ENCODE peak calls at places on chromosomes 6 and 20, in nine cellular contexts. One of them, this sample, is unnamed.

GRCh38 chr6:73471686-73472290 is 10.3 kb downstream of the MTO1 start:
- DNase-seq in transverse colon: no peak
- DNase-seq in tibial nerve: no peak
- DNase-seq in astrocyte of the spinal cord: no peak
- DNase-seq in cardiac fibroblast: no peak
- DNase-seq in astrocyte of the cerebellum: no peak
- DNase-seq in heart right ventricle: no peak
- DNase-seq in epithelial cell of proximal tubule: no peak
- DNase-seq in fibroblast of lung: no peak
- DNase-seq in this sample: no peak

GRCh38 chr6:113530769-113531168 is 326.4 kb upstream of the MARCKS start:
- DNase-seq in transverse colon: no peak
- DNase-seq in tibial nerve: no peak
- DNase-seq in astrocyte of the spinal cord: peak; percentile 82
- DNase-seq in cardiac fibroblast: peak; percentile 87
- DNase-seq in astrocyte of the cerebellum: peak; percentile 18
- DNase-seq in heart right ventricle: no peak
- DNase-seq in epithelial cell of proximal tubule: peak; percentile 13
- DNase-seq in fibroblast of lung: peak; percentile 69
- DNase-seq in this sample: peak; percentile 92

GRCh38 chr6:85323435-85324040 is 126.3 kb upstream of the NT5E start:
- DNase-seq in transverse colon: peak; percentile 80
- DNase-seq in tibial nerve: peak; percentile 79
- DNase-seq in astrocyte of the spinal cord: peak; percentile 85
- DNase-seq in cardiac fibroblast: peak; percentile 87
- DNase-seq in astrocyte of the cerebellum: peak; percentile 60
- DNase-seq in heart right ventricle: peak; percentile 49
- DNase-seq in epithelial cell of proximal tubule: peak; percentile 25
- DNase-seq in fibroblast of lung: peak; percentile 83
- DNase-seq in this sample: peak; percentile 86

GRCh38 chr6:13400772-13401171 is 72.4 kb upstream of the TBC1D7 start:
- DNase-seq in transverse colon: no peak
- DNase-seq in tibial nerve: no peak
- DNase-seq in astrocyte of the spinal cord: no peak
- DNase-seq in cardiac fibroblast: no peak
- DNase-seq in astrocyte of the cerebellum: no peak
- DNase-seq in heart right ventricle: no peak
- DNase-seq in epithelial cell of proximal tubule: no peak
- DNase-seq in fibroblast of lung: no peak
- DNase-seq in this sample: no peak

GRCh38 chr6:74073429-74073828 is 377.4 kb downstream of the CD109 start:
- DNase-seq in transverse colon: no peak
- DNase-seq in tibial nerve: no peak
- DNase-seq in astrocyte of the spinal cord: peak; percentile 47
- DNase-seq in cardiac fibroblast: peak; percentile 54
- DNase-seq in astrocyte of the cerebellum: no peak
- DNase-seq in heart right ventricle: no peak
- DNase-seq in epithelial cell of proximal tubule: no peak
- DNase-seq in fibroblast of lung: peak; percentile 60
- DNase-seq in this sample: peak; percentile 88

GRCh38 chr20:1423625-1424106 is 30.8 kb upstream of the FKBP1A start:
- DNase-seq in transverse colon: peak; percentile 65
- DNase-seq in tibial nerve: no peak
- DNase-seq in astrocyte of the spinal cord: peak; percentile 80
- DNase-seq in cardiac fibroblast: peak; percentile 78
- DNase-seq in astrocyte of the cerebellum: peak; percentile 53
- DNase-seq in heart right ventricle: no peak
- DNase-seq in epithelial cell of proximal tubule: no peak
- DNase-seq in fibroblast of lung: peak; percentile 79
- DNase-seq in this sample: peak; percentile 84

GRCh38 chr6:84512396-84512795 is 252.0 kb downstream of the TBX18 start:
- DNase-seq in transverse colon: no peak
- DNase-seq in tibial nerve: no peak
- DNase-seq in astrocyte of the spinal cord: no peak
- DNase-seq in cardiac fibroblast: no peak
- DNase-seq in astrocyte of the cerebellum: no peak
- DNase-seq in heart right ventricle: no peak
- DNase-seq in epithelial cell of proximal tubule: no peak
- DNase-seq in fibroblast of lung: peak; percentile 74
- DNase-seq in this sample: no peak

GRCh38 chr20:53495357-53495756 is 98.3 kb downstream of the ZNF217 start:
- DNase-seq in transverse colon: no peak
- DNase-seq in tibial nerve: no peak
- DNase-seq in astrocyte of the spinal cord: no peak
- DNase-seq in cardiac fibroblast: no peak
- DNase-seq in astrocyte of the cerebellum: no peak
- DNase-seq in heart right ventricle: no peak
- DNase-seq in epithelial cell of proximal tubule: no peak
- DNase-seq in fibroblast of lung: no peak
- DNase-seq in this sample: no peak

GRCh38 chr6:36098920-36099647 is 31.2 kb upstream of the MAPK13 start:
- DNase-seq in transverse colon: no peak
- DNase-seq in tibial nerve: no peak
- DNase-seq in astrocyte of the spinal cord: no peak
- DNase-seq in cardiac fibroblast: peak; percentile 22
- DNase-seq in astrocyte of the cerebellum: no peak
- DNase-seq in heart right ventricle: no peak
- DNase-seq in epithelial cell of proximal tubule: no peak
- DNase-seq in fibroblast of lung: no peak
- DNase-seq in this sample: no peak

GRCh38 chr20:6430381-6430780 is 307.6 kb upstream of the FERMT1 start:
- DNase-seq in transverse colon: no peak
- DNase-seq in tibial nerve: no peak
- DNase-seq in astrocyte of the spinal cord: no peak
- DNase-seq in cardiac fibroblast: no peak
- DNase-seq in astrocyte of the cerebellum: no peak
- DNase-seq in heart right ventricle: no peak
- DNase-seq in epithelial cell of proximal tubule: no peak
- DNase-seq in fibroblast of lung: no peak
- DNase-seq in this sample: no peak

GRCh38 chr6:26304213-26305096 is 60.5 kb upstream of the BTN3A2 start:
- DNase-seq in transverse colon: peak; percentile 32
- DNase-seq in tibial nerve: no peak
- DNase-seq in astrocyte of the spinal cord: peak; percentile 69
- DNase-seq in cardiac fibroblast: peak; percentile 90
- DNase-seq in astrocyte of the cerebellum: no peak
- DNase-seq in heart right ventricle: peak; percentile 37
- DNase-seq in epithelial cell of proximal tubule: no peak
- DNase-seq in fibroblast of lung: peak; percentile 95
- DNase-seq in this sample: peak; percentile 52

GRCh38 chr6:44238687-44239350 is 8.1 kb upstream of the HSP90AB1 start:
- DNase-seq in transverse colon: no peak
- DNase-seq in tibial nerve: no peak
- DNase-seq in astrocyte of the spinal cord: no peak
- DNase-seq in cardiac fibroblast: no peak
- DNase-seq in astrocyte of the cerebellum: no peak
- DNase-seq in heart right ventricle: no peak
- DNase-seq in epithelial cell of proximal tubule: no peak
- DNase-seq in fibroblast of lung: no peak
- DNase-seq in this sample: peak; percentile 63
- H3K4me3 ChIP-seq in transverse colon: no peak overlapping the region
- H3K4me3 ChIP-seq in tibial nerve: no peak overlapping the region
- H3K4me3 ChIP-seq in astrocyte of the spinal cord: no peak overlapping the region
- H3K4me3 ChIP-seq in cardiac fibroblast: no peak overlapping the region
- H3K4me3 ChIP-seq in astrocyte of the cerebellum: no peak overlapping the region
- H3K4me3 ChIP-seq in heart right ventricle: no peak overlapping the region
- H3K4me3 ChIP-seq in epithelial cell of proximal tubule: no peak overlapping the region
- H3K4me3 ChIP-seq in fibroblast of lung: no peak overlapping the region
- H3K4me3 ChIP-seq in this sample: no peak overlapping the region

GRCh38 chr20:17823382-17824144 is 123.8 kb downstream of the BANF2 start:
- DNase-seq in transverse colon: peak; percentile 46
- DNase-seq in tibial nerve: no peak
- DNase-seq in astrocyte of the spinal cord: no peak
- DNase-seq in cardiac fibroblast: no peak
- DNase-seq in astrocyte of the cerebellum: no peak
- DNase-seq in heart right ventricle: no peak
- DNase-seq in epithelial cell of proximal tubule: no peak
- DNase-seq in fibroblast of lung: no peak
- DNase-seq in this sample: no peak

GRCh38 chr20:17824676-17825224 is 125.0 kb downstream of the BANF2 start:
- DNase-seq in transverse colon: no peak
- DNase-seq in tibial nerve: no peak
- DNase-seq in astrocyte of the spinal cord: no peak
- DNase-seq in cardiac fibroblast: no peak
- DNase-seq in astrocyte of the cerebellum: no peak
- DNase-seq in heart right ventricle: no peak
- DNase-seq in epithelial cell of proximal tubule: no peak
- DNase-seq in fibroblast of lung: no peak
- DNase-seq in this sample: no peak

GRCh38 chr20:17822540-17823155 is 122.9 kb downstream of the BANF2 start:
- DNase-seq in transverse colon: no peak
- DNase-seq in tibial nerve: no peak
- DNase-seq in astrocyte of the spinal cord: no peak
- DNase-seq in cardiac fibroblast: no peak
- DNase-seq in astrocyte of the cerebellum: no peak
- DNase-seq in heart right ventricle: no peak
- DNase-seq in epithelial cell of proximal tubule: no peak
- DNase-seq in fibroblast of lung: no peak
- DNase-seq in this sample: no peak

GRCh38 chr20:17819395-17820093 is 119.8 kb downstream of the BANF2 start:
- DNase-seq in transverse colon: no peak
- DNase-seq in tibial nerve: no peak
- DNase-seq in astrocyte of the spinal cord: no peak
- DNase-seq in cardiac fibroblast: no peak
- DNase-seq in astrocyte of the cerebellum: no peak
- DNase-seq in heart right ventricle: no peak
- DNase-seq in epithelial cell of proximal tubule: no peak
- DNase-seq in fibroblast of lung: no peak
- DNase-seq in this sample: no peak

DNA sequence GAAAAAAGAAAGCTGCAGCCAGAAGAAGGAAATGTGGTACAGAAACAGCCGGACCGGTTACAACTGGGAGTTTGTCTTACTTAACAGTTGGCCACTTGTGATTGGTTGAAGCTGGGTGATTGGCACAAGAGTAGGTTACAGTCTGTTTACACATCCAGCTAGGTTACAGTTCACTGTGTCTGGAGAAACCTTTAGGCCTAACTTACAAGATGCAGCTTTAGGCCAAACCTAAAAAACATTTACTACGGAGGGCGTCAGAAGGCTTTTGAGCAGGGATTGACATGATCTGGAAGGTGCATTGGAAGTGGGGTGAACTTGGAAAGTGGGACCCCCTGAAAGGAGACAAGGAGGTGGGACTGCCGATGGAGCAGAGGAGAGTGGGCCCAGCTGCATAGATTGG is 122.3 kb downstream of the BANF2 start:
- DNase-seq in transverse colon: peak; percentile 75
- DNase-seq in tibial nerve: no peak
- DNase-seq in astrocyte of the spinal cord: peak; percentile 59
- DNase-seq in cardiac fibroblast: peak; percentile 86
- DNase-seq in astrocyte of the cerebellum: peak; percentile 72
- DNase-seq in heart right ventricle: no peak
- DNase-seq in epithelial cell of proximal tubule: peak; percentile 50
- DNase-seq in fibroblast of lung: peak; percentile 96
- DNase-seq in this sample: peak; percentile 62
- TF ChIP-seq CTCF in transverse colon: no peak
- TF ChIP-seq CTCF in tibial nerve: no peak
- TF ChIP-seq CTCF in astrocyte of the spinal cord: no peak
- TF ChIP-seq CTCF in cardiac fibroblast: no peak
- TF ChIP-seq CTCF in astrocyte of the cerebellum: no peak
- TF ChIP-seq CTCF in heart right ventricle: no peak
- TF ChIP-seq CTCF in epithelial cell of proximal tubule: no peak
- TF ChIP-seq CTCF in fibroblast of lung: no peak
- TF ChIP-seq CTCF in this sample: no peak

DNA sequence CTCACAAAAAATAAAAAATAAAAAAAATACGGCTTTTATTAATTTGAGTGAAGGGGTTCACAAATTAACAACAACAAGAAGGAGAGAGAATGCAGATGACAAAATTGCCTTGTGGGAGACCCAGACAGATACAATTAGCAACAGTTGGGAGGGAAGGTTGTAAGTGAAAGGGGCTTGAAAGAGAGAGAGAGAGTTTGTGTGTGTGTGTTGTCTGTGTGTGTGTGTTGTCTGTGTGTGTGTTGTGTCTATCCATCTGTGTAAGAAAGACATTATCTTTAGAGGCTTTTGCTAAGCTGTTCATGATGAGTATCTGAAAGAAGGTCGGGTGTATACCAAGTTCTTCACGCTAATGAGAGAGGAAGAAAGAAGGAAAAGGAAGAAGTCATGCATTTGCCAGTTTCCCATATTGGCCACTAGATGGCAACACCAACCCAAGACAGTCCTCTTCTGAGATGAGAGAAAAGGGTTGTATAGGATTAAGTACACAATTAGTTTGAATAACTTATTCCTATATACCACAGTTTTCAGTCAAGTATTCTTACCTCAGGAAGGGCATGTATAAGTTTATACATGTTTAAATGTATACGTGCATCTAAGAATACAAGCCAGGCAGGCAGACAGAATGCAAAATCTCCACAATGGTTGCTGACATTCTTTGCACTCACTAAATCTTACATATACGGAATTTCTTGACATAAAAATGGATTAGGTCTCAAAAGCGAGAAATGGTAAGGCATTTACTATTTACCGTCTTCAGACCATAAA is 63.7 kb upstream of the CD2AP start:
- DNase-seq in transverse colon: no peak
- DNase-seq in tibial nerve: no peak
- DNase-seq in astrocyte of the spinal cord: peak; percentile 76
- DNase-seq in cardiac fibroblast: peak; percentile 84
- DNase-seq in astrocyte of the cerebellum: peak; percentile 63
- DNase-seq in heart right ventricle: peak; percentile 34
- DNase-seq in epithelial cell of proximal tubule: no peak
- DNase-seq in fibroblast of lung: peak; percentile 82
- DNase-seq in this sample: peak; percentile 74
- H3K4me3 ChIP-seq in transverse colon: no peak overlapping the region
- H3K4me3 ChIP-seq in tibial nerve: peak overlapping the region; percentile 50
- H3K4me3 ChIP-seq in astrocyte of the spinal cord: peak overlapping the region; percentile 8
- H3K4me3 ChIP-seq in cardiac fibroblast: no peak overlapping the region
- H3K4me3 ChIP-seq in astrocyte of the cerebellum: no peak overlapping the region
- H3K4me3 ChIP-seq in heart right ventricle: peak overlapping the region; percentile 47
- H3K4me3 ChIP-seq in epithelial cell of proximal tubule: peak overlapping the region; percentile 47
- H3K4me3 ChIP-seq in fibroblast of lung: peak overlapping the region; percentile 50
- H3K4me3 ChIP-seq in this sample: peak overlapping the region; percentile 30

GRCh38 chr6:88814909-88815308 is 148.5 kb downstream of the RNGTT start:
- DNase-seq in transverse colon: no peak
- DNase-seq in tibial nerve: no peak
- DNase-seq in astrocyte of the spinal cord: no peak
- DNase-seq in cardiac fibroblast: no peak
- DNase-seq in astrocyte of the cerebellum: no peak
- DNase-seq in heart right ventricle: no peak
- DNase-seq in epithelial cell of proximal tubule: no peak
- DNase-seq in fibroblast of lung: no peak
- DNase-seq in this sample: peak; percentile 38

GRCh38 chr6:88810089-88810488 is 153.3 kb downstream of the RNGTT start:
- DNase-seq in transverse colon: no peak
- DNase-seq in tibial nerve: no peak
- DNase-seq in astrocyte of the spinal cord: no peak
- DNase-seq in cardiac fibroblast: no peak
- DNase-seq in astrocyte of the cerebellum: no peak
- DNase-seq in heart right ventricle: no peak
- DNase-seq in epithelial cell of proximal tubule: no peak
- DNase-seq in fibroblast of lung: no peak
- DNase-seq in this sample: no peak

GRCh38 chr6:88813045-88813444 is 150.4 kb downstream of the RNGTT start:
- DNase-seq in transverse colon: no peak
- DNase-seq in tibial nerve: no peak
- DNase-seq in astrocyte of the spinal cord: no peak
- DNase-seq in cardiac fibroblast: no peak
- DNase-seq in astrocyte of the cerebellum: peak; percentile 1
- DNase-seq in heart right ventricle: no peak
- DNase-seq in epithelial cell of proximal tubule: no peak
- DNase-seq in fibroblast of lung: no peak
- DNase-seq in this sample: no peak

GRCh38 chr6:88815491-88815890 is 147.9 kb downstream of the RNGTT start:
- DNase-seq in transverse colon: no peak
- DNase-seq in tibial nerve: no peak
- DNase-seq in astrocyte of the spinal cord: no peak
- DNase-seq in cardiac fibroblast: peak; percentile 16
- DNase-seq in astrocyte of the cerebellum: no peak
- DNase-seq in heart right ventricle: no peak
- DNase-seq in epithelial cell of proximal tubule: peak; percentile 54
- DNase-seq in fibroblast of lung: no peak
- DNase-seq in this sample: no peak
- TF ChIP-seq CTCF in transverse colon: no peak
- TF ChIP-seq CTCF in tibial nerve: no peak
- TF ChIP-seq CTCF in astrocyte of the spinal cord: no peak
- TF ChIP-seq CTCF in cardiac fibroblast: no peak
- TF ChIP-seq CTCF in astrocyte of the cerebellum: no peak
- TF ChIP-seq CTCF in heart right ventricle: no peak
- TF ChIP-seq CTCF in epithelial cell of proximal tubule: no peak
- TF ChIP-seq CTCF in fibroblast of lung: no peak
- TF ChIP-seq CTCF in this sample: no peak